ENCODE peak calls at places on chromosome X, in eight cellular contexts. V is stimulated activated CD8-positive, alpha-beta memory T cell treated with anti-CD3 and anti-CD28 coated beads, Interleukin-12 subunit alpha, Interleukin-12 subunit beta, amount 100 ng/mL, for 4 hours; N is ureter; Z is cerebellar cortex; Y is fibroblast of pulmonary artery; L is MCF 10A; R is CD8-positive, alpha-beta T cell; T is transverse colon. E is an unnamed sample.
A peak's percentile ranks its signal among the peaks of the same experiment; 100 is the strongest.

GRCh38 chrX:12319012-12319519 is 180.8 kb downstream of the FRMPD4 start:
- DNase-seq in V (no peak), N (no peak), Z (no peak), Y (no peak), L (no peak), R (no peak), T (no peak), E (no peak)

GRCh38 chrX:26574208-26574607 is 358.2 kb downstream of the MAGEB5 start:
- DNase-seq in V (no peak), N (no peak), Z (no peak), Y (no peak), L (no peak), R (no peak), T (no peak), E (no peak)

GRCh38 chrX:48864210-48864609 is 28.8 kb upstream of the PCSK1N start:
- DNase-seq in V (no peak), N (no peak), Z (no peak), Y (peak; percentile 36), L (peak; percentile 14), R (no peak), T (no peak), E (no peak)

GRCh38 chrX:10278716-10279115 is 121.9 kb downstream of the CLCN4 start:
- DNase-seq in V (no peak), N (no peak), Z (no peak), Y (no peak), L (no peak), R (no peak), T (no peak), E (no peak)

GRCh38 chrX:46912673-46913491 is 661 bp downstream of the JADE3 start:
- DNase-seq in V (no peak), N (peak; percentile 45), Z (peak; percentile 5), Y (peak; percentile 39), L (peak; percentile 38), R (peak; percentile 54), T (peak; percentile 50), E (no peak)

GRCh38 chrX:28659269-28659668 is 72.0 kb downstream of the IL1RAPL1 start:
- DNase-seq in V (no peak), N (no peak), Z (no peak), Y (no peak), L (no peak), R (no peak), T (no peak), E (no peak)

GRCh38 chrX:153620576-153620975 is 21.6 kb upstream of the CCNQ start:
- DNase-seq in V (no peak), N (no peak), Z (no peak), Y (no peak), L (no peak), R (no peak), T (no peak), E (no peak)

GRCh38 chrX:71543316-71543715 is 10.4 kb downstream of the OGT start:
- DNase-seq in V (no peak), N (no peak), Z (no peak), Y (peak; percentile 66), L (peak; percentile 70), R (no peak), T (no peak), E (no peak)

GRCh38 chrX:113370001-113370400 is 529.4 kb upstream of the AMOT start:
- DNase-seq in V (no peak), N (no peak), Z (no peak), Y (no peak), L (no peak), R (no peak), T (no peak), E (no peak)

GRCh38 chrX:19747672-19748610 is 139.5 kb downstream of the SH3KBP1 start:
- DNase-seq in V (peak; percentile 38), N (no peak), Z (no peak), Y (no peak), L (no peak), R (peak; percentile 87), T (peak; percentile 48), E (peak; percentile 10)

GRCh38 chrX:10615931-10616780 is 4.2 kb downstream of the MID1 start:
- DNase-seq in V (no peak), N (no peak), Z (peak; percentile 67), Y (peak; percentile 72), L (peak; percentile 71), R (no peak), T (peak; percentile 46), E (peak; percentile 50)

GRCh38 chrX:35115205-35115604 is 172.6 kb downstream of the FAM47B start:
- DNase-seq in V (no peak), N (no peak), Z (no peak), Y (peak; percentile 33), L (no peak), R (no peak), T (no peak), E (no peak)

GRCh38 chrX:103550415-103551051 is 31.2 kb upstream of the RAB40A start:
- DNase-seq in V (no peak), N (no peak), Z (no peak), Y (peak; percentile 37), L (no peak), R (no peak), T (no peak), E (no peak)

GRCh38 chrX:131942045-131942444 is 81.1 kb upstream of the STK26 start:
- DNase-seq in V (no peak), N (no peak), Z (no peak), Y (no peak), L (no peak), R (no peak), T (no peak), E (no peak)

GRCh38 chrX:27987862-27988646 is 6.8 kb upstream of the DCAF8L1 start:
- DNase-seq in V (no peak), N (no peak), Z (no peak), Y (no peak), L (no peak), R (no peak), T (peak; percentile 77), E (peak; percentile 38)

GRCh38 chrX:37652053-37652452 is 33.5 kb upstream of the XK start:
- DNase-seq in V (no peak), N (no peak), Z (no peak), Y (no peak), L (no peak), R (no peak), T (no peak), E (no peak)

GRCh38 chrX:47475476-47475875 is 7.5 kb downstream of the ZNF41 start:
- DNase-seq in V (no peak), N (no peak), Z (no peak), Y (no peak), L (no peak), R (no peak), T (no peak), E (no peak)

GRCh38 chrX:68686684-68687045 is 39.2 kb downstream of the STARD8 start:
- DNase-seq in V (no peak), N (no peak), Z (no peak), Y (peak; percentile 55), L (no peak), R (no peak), T (no peak), E (no peak)

GRCh38 chrX:74015379-74016019 is 288.5 kb upstream of the ZCCHC13 start:
- DNase-seq in V (peak; percentile 22), N (peak; percentile 70), Z (peak; percentile 67), Y (peak; percentile 79), L (peak; percentile 86), R (peak; percentile 80), T (peak; percentile 63), E (peak; percentile 71)

GRCh38 chrX:42976729-42977366 is 198.9 kb upstream of the PPP1R2C start:
- DNase-seq in V (no peak), N (peak; percentile 48), Z (no peak), Y (no peak), L (peak; percentile 14), R (no peak), T (no peak), E (peak; percentile 13)

GRCh38 chrX:101617211-101618191 is at the start of gene ARMCX6:
- DNase-seq in V (peak; percentile 59), N (peak; percentile 75), Z (peak; percentile 83), Y (peak; percentile 76), L (no peak), R (peak; percentile 79), T (peak; percentile 80), E (peak; percentile 77)

GRCh38 chrX:151227637-151228036 is 51.3 kb downstream of the GPR50 start:
- DNase-seq in V (no peak), N (no peak), Z (no peak), Y (no peak), L (no peak), R (no peak), T (no peak), E (no peak)

GRCh38 chrX:79592259-79592658 is 225.1 kb upstream of the ITM2A start:
- DNase-seq in V (no peak), N (no peak), Z (no peak), Y (no peak), L (peak; percentile 4), R (no peak), T (no peak), E (no peak)

GRCh38 chrX:39821011-39821708 is 276.6 kb downstream of the BCOR start:
- DNase-seq in V (peak; percentile 32), N (no peak), Z (no peak), Y (no peak), L (no peak), R (no peak), T (no peak), E (no peak)

GRCh38 chrX:137194164-137194563 is 160.4 kb upstream of the GPR101 start:
- DNase-seq in V (no peak), N (no peak), Z (peak; percentile 57), Y (peak; percentile 21), L (peak; percentile 61), R (no peak), T (no peak), E (no peak)

GRCh38 chrX:2272337-2272736 is 228.4 kb downstream of the DHRSX start:
- DNase-seq in V (no peak), N (no peak), Z (no peak), Y (no peak), L (no peak), R (no peak), T (no peak), E (no peak)

GRCh38 chrX:19410259-19410658 is 66.5 kb downstream of the PDHA1 start:
- DNase-seq in V (no peak), N (no peak), Z (no peak), Y (no peak), L (no peak), R (no peak), T (no peak), E (no peak)

GRCh38 chrX:54320067-54320466 is 37.8 kb downstream of the WNK3 start:
- DNase-seq in V (no peak), N (no peak), Z (no peak), Y (no peak), L (no peak), R (no peak), T (no peak), E (no peak)

GRCh38 chrX:129678176-129678880 is 23.6 kb upstream of the APLN start:
- DNase-seq in V (peak; percentile 25), N (peak; percentile 43), Z (peak; percentile 4), Y (no peak), L (peak; percentile 35), R (peak; percentile 71), T (peak; percentile 61), E (no peak)

GRCh38 chrX:145213504-145213903 is 33.8 kb upstream of the SPANXN1 start:
- DNase-seq in V (no peak), N (no peak), Z (no peak), Y (no peak), L (peak; percentile 65), R (no peak), T (no peak), E (no peak)

GRCh38 chrX:124098089-124098488 is 136.6 kb downstream of the STAG2 start:
- DNase-seq in V (no peak), N (no peak), Z (peak; percentile 37), Y (peak; percentile 48), L (peak; percentile 16), R (no peak), T (no peak), E (no peak)

GRCh38 chrX:72045552-72046277 is 86.0 kb downstream of the RTL5 start:
- DNase-seq in V (no peak), N (peak; percentile 42), Z (peak; percentile 72), Y (peak; percentile 8), L (peak; percentile 26), R (no peak), T (no peak), E (no peak)

GRCh38 chrX:13966071-13966850 is 63.4 kb downstream of the GEMIN8 start:
- DNase-seq in V (no peak), N (no peak), Z (peak; percentile 65), Y (peak; percentile 0), L (no peak), R (no peak), T (no peak), E (no peak)

GRCh38 chrX:82692991-82693390 is 815.1 kb upstream of the POU3F4 start:
- DNase-seq in V (no peak), N (no peak), Z (no peak), Y (no peak), L (peak; percentile 4), R (no peak), T (no peak), E (no peak)

E was measured in mucosa of gallbladder.